ENCODE peak calls at places on chromosomes 1 and 21, in eight cellular contexts. One of them, this sample, is unnamed.

GRCh38 chr1:208513799-208514198 is 269.6 kb upstream of the PLXNA2 start:
- DNase-seq in Kasumi-1: no peak
- DNase-seq in COR-L47: no peak
- DNase-seq in aorta: no peak
- DNase-seq in Caki2: no peak
- DNase-seq in HFF-Myc: no peak
- DNase-seq in sigmoid colon: no peak
- DNase-seq in GM04503: no peak
- DNase-seq in this sample: no peak

GRCh38 chr1:227940791-227941241 is 6.9 kb downstream of the WNT9A start:
- DNase-seq in COR-L47: no peak
- DNase-seq in GM04503: no peak
- DNase-seq in Caki2: no peak
- DNase-seq in aorta: no peak
- DNase-seq in Kasumi-1: no peak
- DNase-seq in HFF-Myc: no peak
- DNase-seq in sigmoid colon: peak
- DNase-seq in this sample: peak

GRCh38 chr1:228978486-228979324 is 243.4 kb downstream of the RHOU start:
- DNase-seq in COR-L47: no peak
- DNase-seq in sigmoid colon: peak
- DNase-seq in GM04503: no peak
- DNase-seq in HFF-Myc: no peak
- DNase-seq in Kasumi-1: no peak
- DNase-seq in aorta: peak
- DNase-seq in Caki2: no peak
- DNase-seq in this sample: no peak

GRCh38 chr21:42962360-42963007 is 11.9 kb upstream of the PKNOX1 start:
- DNase-seq in Caki2: no peak
- DNase-seq in Kasumi-1: no peak
- DNase-seq in HFF-Myc: no peak
- DNase-seq in sigmoid colon: peak
- DNase-seq in GM04503: no peak
- DNase-seq in aorta: no peak
- DNase-seq in COR-L47: no peak
- DNase-seq in this sample: no peak

GRCh38 chr1:2174348-2175054 is 20.1 kb downstream of the FAAP20 start:
- DNase-seq in GM04503: no peak
- DNase-seq in COR-L47: peak
- DNase-seq in sigmoid colon: peak
- DNase-seq in Caki2: peak
- DNase-seq in aorta: no peak
- DNase-seq in HFF-Myc: no peak
- DNase-seq in Kasumi-1: peak
- DNase-seq in this sample: peak

GRCh38 chr21:21230672-21231071 is 232.5 kb downstream of the NCAM2 start:
- DNase-seq in aorta: no peak
- DNase-seq in GM04503: no peak
- DNase-seq in Kasumi-1: peak
- DNase-seq in COR-L47: no peak
- DNase-seq in sigmoid colon: no peak
- DNase-seq in Caki2: no peak
- DNase-seq in HFF-Myc: no peak
- DNase-seq in this sample: no peak

GRCh38 chr1:4172659-4173599 is 272.9 kb upstream of the C1orf174 start:
- DNase-seq in GM04503: no peak
- DNase-seq in COR-L47: no peak
- DNase-seq in sigmoid colon: peak
- DNase-seq in aorta: no peak
- DNase-seq in HFF-Myc: no peak
- DNase-seq in Kasumi-1: no peak
- DNase-seq in Caki2: no peak
- DNase-seq in this sample: no peak

GRCh38 chr1:7539772-7540175 is 231.3 kb upstream of the VAMP3 start:
- DNase-seq in Caki2: no peak
- DNase-seq in Kasumi-1: peak
- DNase-seq in HFF-Myc: no peak
- DNase-seq in GM04503: no peak
- DNase-seq in aorta: peak
- DNase-seq in sigmoid colon: no peak
- DNase-seq in COR-L47: peak
- DNase-seq in this sample: peak

GRCh38 chr1:2481885-2482284 is 5.8 kb downstream of the PLCH2 start:
- DNase-seq in COR-L47: peak
- DNase-seq in Caki2: peak
- DNase-seq in Kasumi-1: no peak
- DNase-seq in aorta: no peak
- DNase-seq in GM04503: no peak
- DNase-seq in HFF-Myc: no peak
- DNase-seq in sigmoid colon: no peak
- DNase-seq in this sample: no peak

GRCh38 chr1:68811806-68812205 is 314.9 kb upstream of the DEPDC1 start:
- DNase-seq in COR-L47: peak
- DNase-seq in Kasumi-1: no peak
- DNase-seq in GM04503: no peak
- DNase-seq in HFF-Myc: no peak
- DNase-seq in sigmoid colon: no peak
- DNase-seq in Caki2: no peak
- DNase-seq in aorta: no peak
- DNase-seq in this sample: no peak

GRCh38 chr1:66570196-66570595 is 36.2 kb downstream of the SGIP1 start:
- DNase-seq in Kasumi-1: no peak
- DNase-seq in GM04503: no peak
- DNase-seq in Caki2: no peak
- DNase-seq in COR-L47: no peak
- DNase-seq in sigmoid colon: no peak
- DNase-seq in HFF-Myc: no peak
- DNase-seq in aorta: no peak
- DNase-seq in this sample: no peak

GRCh38 chr1:226601456-226601855 is 52.9 kb downstream of the STUM start:
- DNase-seq in sigmoid colon: peak
- DNase-seq in HFF-Myc: no peak
- DNase-seq in Kasumi-1: no peak
- DNase-seq in GM04503: no peak
- DNase-seq in Caki2: no peak
- DNase-seq in COR-L47: no peak
- DNase-seq in aorta: peak
- DNase-seq in this sample: no peak

GRCh38 chr1:232599178-232600041 is 30.5 kb downstream of the SIPA1L2 start:
- DNase-seq in Kasumi-1: peak
- DNase-seq in GM04503: no peak
- DNase-seq in COR-L47: no peak
- DNase-seq in sigmoid colon: no peak
- DNase-seq in HFF-Myc: no peak
- DNase-seq in aorta: no peak
- DNase-seq in Caki2: peak
- DNase-seq in this sample: no peak

GRCh38 chr1:63124666-63125191 is 197.6 kb upstream of the FOXD3 start:
- DNase-seq in HFF-Myc: peak
- DNase-seq in COR-L47: no peak
- DNase-seq in Kasumi-1: no peak
- DNase-seq in GM04503: peak
- DNase-seq in Caki2: peak
- DNase-seq in aorta: no peak
- DNase-seq in sigmoid colon: no peak
- DNase-seq in this sample: no peak

This sample was measured in left lung.